ENCODE peak calls at places on chromosomes 1 and 21, in six cellular contexts. One of them, this sample, is unnamed.

GRCh38 chr1:28888915-28889314 is 25.5 kb upstream of the EPB41 start:
- DNase-seq in K562: no peak
- DNase-seq in H1: no peak
- DNase-seq in GM12878: no peak
- DNase-seq in HepG2: no peak
- DNase-seq in WTC11: no peak
- DNase-seq in this sample: no peak

GRCh38 chr1:24555591-24556413 is at the start of gene NCMAP:
- DNase-seq in GM12878: no peak
- DNase-seq in K562: peak
- DNase-seq in WTC11: peak
- DNase-seq in H1: no peak
- DNase-seq in HepG2: peak
- DNase-seq in this sample: peak

GRCh38 chr1:21816602-21817302 is 4.7 kb downstream of the LDLRAD2 start:
- DNase-seq in K562: no peak
- DNase-seq in WTC11: no peak
- DNase-seq in H1: no peak
- DNase-seq in GM12878: no peak
- DNase-seq in HepG2: peak
- DNase-seq in this sample: peak

GRCh38 chr1:31764307-31765040 is at the start of gene ADGRB2:
- DNase-seq in K562: peak
- DNase-seq in GM12878: no peak
- DNase-seq in HepG2: no peak
- DNase-seq in H1: no peak
- DNase-seq in WTC11: peak
- DNase-seq in this sample: no peak

GRCh38 chr1:161440312-161440894 is 64.9 kb upstream of the FCGR2A start:
- DNase-seq in GM12878: peak
- DNase-seq in H1: peak
- DNase-seq in K562: peak
- DNase-seq in WTC11: peak
- DNase-seq in HepG2: peak
- DNase-seq in this sample: no peak

GRCh38 chr1:222643603-222643936 is 25.7 kb downstream of the MIA3 start:
- DNase-seq in GM12878: no peak
- DNase-seq in WTC11: no peak
- DNase-seq in HepG2: peak
- DNase-seq in H1: no peak
- DNase-seq in K562: no peak
- DNase-seq in this sample: peak

GRCh38 chr1:230768903-230769570 is 21.8 kb downstream of the CAPN9 start:
- DNase-seq in WTC11: no peak
- DNase-seq in HepG2: no peak
- DNase-seq in K562: no peak
- DNase-seq in GM12878: no peak
- DNase-seq in H1: no peak
- DNase-seq in this sample: no peak

GRCh38 chr1:100539836-100540536 is 2.0 kb downstream of the GPR88 start:
- DNase-seq in WTC11: peak
- DNase-seq in K562: no peak
- DNase-seq in HepG2: no peak
- DNase-seq in GM12878: no peak
- DNase-seq in H1: no peak
- DNase-seq in this sample: no peak

GRCh38 chr21:43295016-43295958 is 126.5 kb downstream of the CRYAA start:
- DNase-seq in HepG2: no peak
- DNase-seq in WTC11: no peak
- DNase-seq in GM12878: no peak
- DNase-seq in K562: no peak
- DNase-seq in H1: no peak
- DNase-seq in this sample: no peak

GRCh38 chr1:153429266-153430165 is 13.2 kb downstream of the S100A7A start:
- DNase-seq in K562: no peak
- DNase-seq in WTC11: no peak
- DNase-seq in H1: no peak
- DNase-seq in HepG2: no peak
- DNase-seq in GM12878: no peak
- DNase-seq in this sample: no peak

GRCh38 chr1:235650341-235651169 is 971 bp upstream of the GNG4 start:
- DNase-seq in GM12878: no peak
- DNase-seq in K562: no peak
- DNase-seq in HepG2: peak
- DNase-seq in H1: no peak
- DNase-seq in WTC11: peak
- DNase-seq in this sample: no peak

GRCh38 chr1:56754713-56755505 is 64.3 kb downstream of the FYB2 start:
- DNase-seq in HepG2: peak
- DNase-seq in GM12878: no peak
- DNase-seq in WTC11: no peak
- DNase-seq in K562: no peak
- DNase-seq in H1: no peak
- DNase-seq in this sample: no peak

GRCh38 chr1:248886237-248886895 is 19.7 kb upstream of the PGBD2 start:
- DNase-seq in WTC11: no peak
- DNase-seq in HepG2: no peak
- DNase-seq in K562: no peak
- DNase-seq in GM12878: no peak
- DNase-seq in H1: no peak
- DNase-seq in this sample: no peak

GRCh38 chr1:226912587-226913176 is 27.4 kb upstream of the COQ8A start:
- DNase-seq in K562: peak
- DNase-seq in HepG2: peak
- DNase-seq in H1: peak
- DNase-seq in GM12878: peak
- DNase-seq in WTC11: peak
- DNase-seq in this sample: no peak

GRCh38 chr21:25562660-25563059 is 44.6 kb downstream of the MRPL39 start:
- DNase-seq in HepG2: no peak
- DNase-seq in H1: no peak
- DNase-seq in WTC11: no peak
- DNase-seq in GM12878: no peak
- DNase-seq in K562: no peak
- DNase-seq in this sample: no peak

GRCh38 chr1:14941865-14942264 is 211.7 kb upstream of the TMEM51 start:
- DNase-seq in H1: no peak
- DNase-seq in GM12878: no peak
- DNase-seq in WTC11: no peak
- DNase-seq in K562: no peak
- DNase-seq in HepG2: no peak
- DNase-seq in this sample: no peak

GRCh38 chr1:247193958-247194357 is 22.1 kb upstream of the ZNF124 start:
- DNase-seq in H1: no peak
- DNase-seq in K562: no peak
- DNase-seq in HepG2: no peak
- DNase-seq in WTC11: no peak
- DNase-seq in GM12878: no peak
- DNase-seq in this sample: no peak

GRCh38 chr1:14616997-14617396 is 18.5 kb downstream of the KAZN start:
- DNase-seq in GM12878: no peak
- DNase-seq in WTC11: no peak
- DNase-seq in K562: peak
- DNase-seq in H1: no peak
- DNase-seq in HepG2: no peak
- DNase-seq in this sample: no peak

GRCh38 chr21:38813554-38813953 is 7.8 kb downstream of the ETS2 start:
- DNase-seq in H1: no peak
- DNase-seq in HepG2: no peak
- DNase-seq in WTC11: no peak
- DNase-seq in K562: no peak
- DNase-seq in GM12878: no peak
- DNase-seq in this sample: no peak

GRCh38 chr1:48673725-48674124 is 103.0 kb downstream of the BEND5 start:
- DNase-seq in HepG2: peak
- DNase-seq in K562: peak
- DNase-seq in H1: no peak
- DNase-seq in GM12878: no peak
- DNase-seq in WTC11: peak
- DNase-seq in this sample: peak

GRCh38 chr21:28444131-28444530 is 548.5 kb downstream of the LTN1 start:
- DNase-seq in K562: no peak
- DNase-seq in GM12878: no peak
- DNase-seq in WTC11: no peak
- DNase-seq in H1: no peak
- DNase-seq in HepG2: no peak
- DNase-seq in this sample: no peak

GRCh38 chr1:17768651-17769241 is 13.6 kb downstream of the ACTL8 start:
- DNase-seq in K562: peak
- DNase-seq in WTC11: no peak
- DNase-seq in HepG2: no peak
- DNase-seq in GM12878: no peak
- DNase-seq in H1: no peak
- DNase-seq in this sample: no peak

GRCh38 chr1:152141971-152142584 is 16.9 kb downstream of the RPTN start:
- DNase-seq in H1: peak
- DNase-seq in GM12878: no peak
- DNase-seq in HepG2: peak
- DNase-seq in K562: peak
- DNase-seq in WTC11: peak
- DNase-seq in this sample: peak

GRCh38 chr1:77222496-77222895 is 3.3 kb upstream of the PIGK start:
- DNase-seq in K562: no peak
- DNase-seq in WTC11: no peak
- DNase-seq in H1: no peak
- DNase-seq in GM12878: no peak
- DNase-seq in HepG2: no peak
- DNase-seq in this sample: no peak

GRCh38 chr1:77218477-77219165 is 609 bp downstream of the PIGK start:
- DNase-seq in HepG2: no peak
- DNase-seq in K562: no peak
- DNase-seq in H1: no peak
- DNase-seq in WTC11: no peak
- DNase-seq in GM12878: no peak
- DNase-seq in this sample: no peak

GRCh38 chr1:77220687-77221463 is 1.6 kb upstream of the PIGK start:
- DNase-seq in H1: no peak
- DNase-seq in HepG2: no peak
- DNase-seq in K562: no peak
- DNase-seq in WTC11: no peak
- DNase-seq in GM12878: no peak
- DNase-seq in this sample: no peak

GRCh38 chr1:77219166-77219887 is at the start of gene PIGK:
- DNase-seq in K562: peak
- DNase-seq in H1: peak
- DNase-seq in GM12878: peak
- DNase-seq in HepG2: peak
- DNase-seq in WTC11: peak
- DNase-seq in this sample: peak
- TF ChIP-seq CTCF in K562: peak
- TF ChIP-seq CTCF in H1: no peak
- TF ChIP-seq CTCF in GM12878: no peak
- TF ChIP-seq CTCF in HepG2: peak
- TF ChIP-seq CTCF in WTC11: no peak
- TF ChIP-seq CTCF in this sample: no peak

DNA sequence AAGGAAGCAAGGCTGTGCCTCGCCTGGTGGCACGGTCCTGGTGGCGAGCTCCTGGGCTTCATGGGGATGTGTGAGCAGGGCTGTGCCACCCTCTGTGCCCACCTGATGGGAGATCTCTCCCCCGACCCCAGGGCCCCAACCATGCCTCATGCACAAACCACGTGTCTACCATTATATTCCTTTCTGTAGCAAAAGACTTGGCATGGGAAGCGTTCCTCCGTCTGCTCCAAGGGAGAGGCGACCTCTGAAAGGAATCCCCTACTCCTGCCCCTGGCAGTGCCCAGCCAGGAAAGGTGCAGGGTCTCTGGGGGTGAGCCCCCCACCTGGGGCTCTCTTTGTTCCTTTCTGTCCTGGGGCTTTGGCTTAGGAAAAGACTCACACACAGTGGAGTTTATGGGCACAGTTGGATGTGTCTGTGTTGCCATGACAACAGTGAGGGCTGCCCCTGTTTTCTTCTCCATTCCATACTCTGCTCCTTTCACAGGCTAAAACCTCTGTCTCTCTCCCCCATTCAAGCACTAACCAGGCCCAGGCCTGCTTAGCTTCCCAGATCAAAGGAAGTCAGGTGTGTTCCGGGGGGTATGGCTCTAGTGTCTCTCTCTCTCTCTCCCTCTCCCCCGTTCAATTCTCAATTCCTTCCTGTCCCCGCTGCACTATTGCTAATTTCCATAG is 21.4 kb upstream of the LRRN2 start:
- DNase-seq in H1: no peak
- DNase-seq in K562: no peak
- DNase-seq in HepG2: no peak
- DNase-seq in GM12878: no peak
- DNase-seq in WTC11: peak
- DNase-seq in this sample: no peak
- TF ChIP-seq ATF3 in H1: no peak
- TF ChIP-seq ATF3 in K562: no peak
- TF ChIP-seq ATF3 in HepG2: no peak
- TF ChIP-seq ATF3 in GM12878: no peak
- TF ChIP-seq ATF3 in WTC11: no peak
- TF ChIP-seq ATF3 in this sample: no peak

GRCh38 chr1:150487763-150488115 is 520 bp downstream of the TARS2 start:
- DNase-seq in GM12878: no peak
- DNase-seq in WTC11: no peak
- DNase-seq in HepG2: no peak
- DNase-seq in H1: no peak
- DNase-seq in K562: no peak
- DNase-seq in this sample: no peak

GRCh38 chr1:150484431-150484830 is 2.8 kb upstream of the TARS2 start:
- DNase-seq in WTC11: no peak
- DNase-seq in HepG2: no peak
- DNase-seq in H1: no peak
- DNase-seq in K562: no peak
- DNase-seq in GM12878: no peak
- DNase-seq in this sample: no peak

GRCh38 chr1:150484861-150485260 is 2.4 kb upstream of the TARS2 start:
- DNase-seq in HepG2: peak
- DNase-seq in WTC11: no peak
- DNase-seq in GM12878: no peak
- DNase-seq in H1: no peak
- DNase-seq in K562: peak
- DNase-seq in this sample: no peak

GRCh38 chr1:150486966-150487762 is at the start of gene TARS2:
- DNase-seq in GM12878: peak
- DNase-seq in K562: peak
- DNase-seq in H1: peak
- DNase-seq in WTC11: peak
- DNase-seq in HepG2: peak
- DNase-seq in this sample: peak
- TF ChIP-seq CTCF in GM12878: no peak
- TF ChIP-seq CTCF in K562: no peak
- TF ChIP-seq CTCF in H1: no peak
- TF ChIP-seq CTCF in WTC11: no peak
- TF ChIP-seq CTCF in HepG2: peak
- TF ChIP-seq CTCF in this sample: no peak

GRCh38 chr1:38083541-38083940 is 36.9 kb upstream of the POU3F1 start:
- DNase-seq in H1: no peak
- DNase-seq in K562: no peak
- DNase-seq in GM12878: no peak
- DNase-seq in WTC11: peak
- DNase-seq in HepG2: no peak
- DNase-seq in this sample: no peak
- TF ChIP-seq ATF3 in H1: no peak
- TF ChIP-seq ATF3 in K562: no peak
- TF ChIP-seq ATF3 in GM12878: no peak
- TF ChIP-seq ATF3 in WTC11: no peak
- TF ChIP-seq ATF3 in HepG2: no peak
- TF ChIP-seq ATF3 in this sample: no peak

GRCh38 chr1:91617242-91617837 is 116.7 kb downstream of the CDC7 start:
- DNase-seq in K562: peak
- DNase-seq in GM12878: no peak
- DNase-seq in WTC11: peak
- DNase-seq in H1: peak
- DNase-seq in HepG2: peak
- DNase-seq in this sample: no peak
- TF ChIP-seq CTCF in K562: peak
- TF ChIP-seq CTCF in GM12878: peak
- TF ChIP-seq CTCF in WTC11: no peak
- TF ChIP-seq CTCF in H1: peak
- TF ChIP-seq CTCF in HepG2: peak
- TF ChIP-seq CTCF in this sample: peak

This sample was measured in HCT116.